ENCODE peak calls at places on chromosomes 5 and 9, in ten cellular contexts. L is stimulated activated naive CD8-positive, alpha-beta T cell treated with anti-CD3 and anti-CD28 coated beads, Interleukin-15, Interleukin-2, amounts not matched to agents 100 U/mL and 50 U/mL, for 24 hours; Y is GM04504; T is NCI-H2029 treated with DMSO at 0.1 percent for 48 hours; J is cardiac muscle cell; N is renal cortical epithelial cell; B is AG20443; W is fibroblast of the aortic adventitia; V is fibroblast of the conjunctiva; U is NCI-H2081. A is an unnamed sample.
A peak's percentile ranks its signal among the peaks of the same experiment; 100 is the strongest.

GRCh38 chr5:172335721-172336120 is 52.2 kb upstream of the UBTD2 start:
- DNase-seq in L (no peak), Y (no peak), T (no peak), J (no peak), N (no peak), B (no peak), W (no peak), V (no peak), U (no peak), A (no peak)

GRCh38 chr9:113922160-113922559 is 46.1 kb downstream of the ZNF618 start:
- DNase-seq in L (no peak), Y (no peak), T (peak; percentile 57), J (no peak), N (no peak), B (no peak), W (no peak), V (no peak), U (no peak), A (no peak)

GRCh38 chr9:93578844-93579243 is 2.5 kb downstream of the PHF2 start:
- DNase-seq in L (no peak), Y (no peak), T (no peak), J (no peak), N (no peak), B (no peak), W (no peak), V (no peak), U (no peak), A (no peak)

GRCh38 chr5:174355208-174355612 is 309.7 kb downstream of the NSG2 start:
- DNase-seq in L (no peak), Y (peak; percentile 3), T (no peak), J (no peak), N (peak; percentile 16), B (peak; percentile 52), W (peak; percentile 96), V (peak; percentile 6), U (no peak), A (peak; percentile 87)

GRCh38 chr5:110054240-110054639 is 364.5 kb downstream of the MAN2A1 start:
- DNase-seq in L (peak; percentile 61), Y (no peak), T (peak; percentile 16), J (peak; percentile 68), N (peak; percentile 68), B (no peak), W (peak; percentile 37), V (peak; percentile 35), U (peak; percentile 65), A (no peak)

GRCh38 chr5:26482817-26483375 is 555.5 kb downstream of the CDH9 start:
- DNase-seq in L (no peak), Y (no peak), T (peak; percentile 73), J (peak; percentile 55), N (no peak), B (peak; percentile 31), W (no peak), V (peak; percentile 8), U (peak; percentile 90), A (no peak)

GRCh38 chr5:178590141-178590923 is at the start of gene COL23A1:
- DNase-seq in L (peak; percentile 44), Y (no peak), T (no peak), J (peak; percentile 90), N (peak; percentile 33), B (peak; percentile 64), W (peak; percentile 37), V (no peak), U (no peak), A (no peak)

GRCh38 chr9:91776409-91777365 is 173.3 kb downstream of the ROR2 start:
- DNase-seq in L (no peak), Y (no peak), T (no peak), J (no peak), N (no peak), B (no peak), W (peak; percentile 83), V (no peak), U (no peak), A (peak; percentile 28)

A was measured in AG09309.